ENCODE peak calls at places on chromosomes 4 and X, in six cellular contexts. V is AG04450, H is mesothelial cell of epicardium, G is LoVo, Q is AG09309, D is right atrium auricular region. F is an unnamed sample.

GRCh38 chrX:23797371-23798128 is 14.6 kb downstream of the SAT1 start:
- DNase-seq in V (no peak), H (no peak), G (peak; percentile 52), Q (no peak), D (no peak), F (no peak)

GRCh38 chr4:158046345-158046744 is 126.5 kb downstream of the GASK1B start:
- DNase-seq in V (no peak), H (no peak), G (no peak), Q (no peak), D (no peak), F (no peak)

GRCh38 chr4:148258526-148258925 is 183.7 kb downstream of the NR3C2 start:
- DNase-seq in V (no peak), H (no peak), G (no peak), Q (no peak), D (no peak), F (no peak)

GRCh38 chr4:173991814-173992213 is 291.7 kb downstream of the FBXO8 start:
- DNase-seq in V (no peak), H (no peak), G (no peak), Q (no peak), D (no peak), F (no peak)

GRCh38 chr4:169139013-169139412 is 129.0 kb upstream of the CBR4 start:
- DNase-seq in V (no peak), H (no peak), G (no peak), Q (no peak), D (no peak), F (no peak)

GRCh38 chrX:641671-642435 is 11.3 kb downstream of the SHOX start:
- DNase-seq in V (no peak), H (no peak), G (no peak), Q (no peak), D (no peak), F (no peak)

GRCh38 chrX:115892056-115892708 is 278.4 kb upstream of the AGTR2 start:
- DNase-seq in V (no peak), H (no peak), G (peak; percentile 37), Q (no peak), D (no peak), F (no peak)

GRCh38 chr4:71907782-71908181 is 123.9 kb upstream of the GC start:
- DNase-seq in V (no peak), H (no peak), G (no peak), Q (no peak), D (no peak), F (no peak)

GRCh38 chr4:81442479-81443085 is 29.1 kb downstream of the RASGEF1B start:
- DNase-seq in V (no peak), H (no peak), G (no peak), Q (no peak), D (no peak), F (no peak)

GRCh38 chr4:57763070-57763469 is 652.9 kb upstream of the IGFBP7 start:
- DNase-seq in V (no peak), H (no peak), G (no peak), Q (no peak), D (no peak), F (peak; percentile 1)

GRCh38 chrX:34918856-34919255 is 23.7 kb upstream of the FAM47B start:
- DNase-seq in V (peak; percentile 30), H (no peak), G (peak; percentile 16), Q (peak; percentile 27), D (no peak), F (no peak)

GRCh38 chr4:110636677-110637407 is 14.0 kb upstream of the PITX2 start:
- DNase-seq in V (no peak), H (peak; percentile 67), G (peak; percentile 82), Q (peak; percentile 60), D (no peak), F (no peak)

GRCh38 chr4:149077142-149077541 is 634.9 kb upstream of the NR3C2 start:
- DNase-seq in V (no peak), H (no peak), G (no peak), Q (no peak), D (no peak), F (no peak)

GRCh38 chr4:186360551-186360950 is 94.6 kb downstream of the F11 start:
- DNase-seq in V (no peak), H (no peak), G (no peak), Q (no peak), D (no peak), F (no peak)

GRCh38 chr4:20954541-20954940 is 254.3 kb downstream of the PACRGL start:
- DNase-seq in V (no peak), H (no peak), G (no peak), Q (no peak), D (no peak), F (no peak)

GRCh38 chr4:76342803-76343202 is 36.3 kb downstream of the STBD1 start:
- DNase-seq in V (no peak), H (no peak), G (peak; percentile 25), Q (no peak), D (no peak), F (no peak)

GRCh38 chrX:13285693-13286092 is 34.2 kb downstream of the ATXN3L start:
- DNase-seq in V (no peak), H (no peak), G (no peak), Q (no peak), D (no peak), F (no peak)

GRCh38 chrX:71545364-71545763 is 12.5 kb downstream of the OGT start:
- DNase-seq in V (no peak), H (no peak), G (no peak), Q (no peak), D (no peak), F (no peak)

GRCh38 chrX:427812-428725 is 41.4 kb upstream of the PPP2R3B start:
- DNase-seq in V (no peak), H (no peak), G (no peak), Q (no peak), D (no peak), F (no peak)

GRCh38 chr4:145927055-145927454 is 11.6 kb downstream of the ZNF827 start:
- DNase-seq in V (no peak), H (no peak), G (no peak), Q (no peak), D (no peak), F (no peak)

GRCh38 chr4:159185593-159186023 is 82.7 kb downstream of the RAPGEF2 start:
- DNase-seq in V (no peak), H (no peak), G (no peak), Q (no peak), D (no peak), F (no peak)

GRCh38 chr4:56727150-56727549 is 46.1 kb upstream of the HOPX start:
- DNase-seq in V (no peak), H (no peak), G (no peak), Q (no peak), D (no peak), F (no peak)

GRCh38 chr4:123555500-123556273 is 159.1 kb downstream of the SPRY1 start:
- DNase-seq in V (peak; percentile 21), H (peak; percentile 42), G (peak; percentile 95), Q (peak; percentile 39), D (peak; percentile 93), F (peak; percentile 33)

GRCh38 chr4:88857588-88857987 is 160.0 kb upstream of the NAP1L5 start:
- DNase-seq in V (no peak), H (no peak), G (no peak), Q (no peak), D (no peak), F (no peak)

GRCh38 chrX:100980608-100981497 is 11.3 kb downstream of the ARL13A start:
- DNase-seq in V (no peak), H (no peak), G (no peak), Q (no peak), D (no peak), F (no peak)

GRCh38 chr4:148962539-148963290 is 520.5 kb upstream of the NR3C2 start:
- DNase-seq in V (no peak), H (no peak), G (no peak), Q (no peak), D (no peak), F (no peak)

GRCh38 chr4:7630559-7631287 is 196.0 kb upstream of the PSAPL1 start:
- DNase-seq in V (peak; percentile 53), H (no peak), G (peak; percentile 27), Q (peak; percentile 61), D (peak; percentile 72), F (peak; percentile 44)

GRCh38 chr4:73653695-73654106 is 33.5 kb upstream of the RASSF6 start:
- DNase-seq in V (peak; percentile 24), H (no peak), G (peak; percentile 57), Q (no peak), D (no peak), F (no peak)

GRCh38 chr4:104549736-104550135 is 55.0 kb upstream of the CXXC4 start:
- DNase-seq in V (no peak), H (no peak), G (no peak), Q (no peak), D (no peak), F (no peak)

F was measured in GDM1.